ENCODE peak calls at places on chromosomes 4 and X, in nine cellular contexts. One of them, this sample, is unnamed.

GRCh38 chr4:95732061-95732460 is 107.8 kb upstream of the PDHA2 start:
- DNase-seq in NB4: no peak
- DNase-seq in NCI-H1105 treated with DMSO at 0.1 percent for 48 hours: no peak
- DNase-seq in kidney epithelial cell: peak
- DNase-seq in GM03348: no peak
- DNase-seq in HT1080: no peak
- DNase-seq in A673: peak
- DNase-seq in T-helper 1 cell: no peak
- DNase-seq in activated T-helper 9 cell treated with anti-CD3 and anti-CD28 coated beads, Interleukin-2, amount 50 U/mL, for 16 hours: no peak
- DNase-seq in this sample: peak

GRCh38 chr4:85055558-85055957 is 89.1 kb upstream of the WDFY3 start:
- DNase-seq in A673: no peak
- DNase-seq in GM03348: no peak
- DNase-seq in activated T-helper 9 cell treated with anti-CD3 and anti-CD28 coated beads, Interleukin-2, amount 50 U/mL, for 16 hours: no peak
- DNase-seq in NCI-H1105 treated with DMSO at 0.1 percent for 48 hours: no peak
- DNase-seq in NB4: no peak
- DNase-seq in kidney epithelial cell: no peak
- DNase-seq in HT1080: no peak
- DNase-seq in T-helper 1 cell: no peak
- DNase-seq in this sample: no peak

GRCh38 chrX:40543661-40544328 is 37.0 kb upstream of the ATP6AP2 start:
- DNase-seq in kidney epithelial cell: peak
- DNase-seq in GM03348: peak
- DNase-seq in HT1080: peak
- DNase-seq in A673: peak
- DNase-seq in T-helper 1 cell: peak
- DNase-seq in NCI-H1105 treated with DMSO at 0.1 percent for 48 hours: peak
- DNase-seq in activated T-helper 9 cell treated with anti-CD3 and anti-CD28 coated beads, Interleukin-2, amount 50 U/mL, for 16 hours: no peak
- DNase-seq in NB4: peak
- DNase-seq in this sample: peak

GRCh38 chr4:139403457-139403856 is 50.5 kb upstream of the RAB33B start:
- DNase-seq in GM03348: no peak
- DNase-seq in A673: peak
- DNase-seq in kidney epithelial cell: no peak
- DNase-seq in NB4: peak
- DNase-seq in HT1080: no peak
- DNase-seq in T-helper 1 cell: no peak
- DNase-seq in NCI-H1105 treated with DMSO at 0.1 percent for 48 hours: no peak
- DNase-seq in activated T-helper 9 cell treated with anti-CD3 and anti-CD28 coated beads, Interleukin-2, amount 50 U/mL, for 16 hours: no peak
- DNase-seq in this sample: peak

GRCh38 chr4:123749408-123749807 is 352.8 kb downstream of the SPRY1 start:
- DNase-seq in A673: no peak
- DNase-seq in activated T-helper 9 cell treated with anti-CD3 and anti-CD28 coated beads, Interleukin-2, amount 50 U/mL, for 16 hours: no peak
- DNase-seq in NCI-H1105 treated with DMSO at 0.1 percent for 48 hours: no peak
- DNase-seq in HT1080: no peak
- DNase-seq in kidney epithelial cell: no peak
- DNase-seq in NB4: no peak
- DNase-seq in T-helper 1 cell: no peak
- DNase-seq in GM03348: no peak
- DNase-seq in this sample: no peak

GRCh38 chr4:140130677-140131076 is 23.3 kb downstream of the MAML3 start:
- DNase-seq in NCI-H1105 treated with DMSO at 0.1 percent for 48 hours: no peak
- DNase-seq in A673: no peak
- DNase-seq in GM03348: peak
- DNase-seq in T-helper 1 cell: peak
- DNase-seq in kidney epithelial cell: no peak
- DNase-seq in activated T-helper 9 cell treated with anti-CD3 and anti-CD28 coated beads, Interleukin-2, amount 50 U/mL, for 16 hours: no peak
- DNase-seq in NB4: peak
- DNase-seq in HT1080: peak
- DNase-seq in this sample: no peak

GRCh38 chr4:168334053-168334452 is 15.5 kb upstream of the DDX60 start:
- DNase-seq in T-helper 1 cell: no peak
- DNase-seq in NB4: no peak
- DNase-seq in NCI-H1105 treated with DMSO at 0.1 percent for 48 hours: no peak
- DNase-seq in A673: no peak
- DNase-seq in activated T-helper 9 cell treated with anti-CD3 and anti-CD28 coated beads, Interleukin-2, amount 50 U/mL, for 16 hours: no peak
- DNase-seq in kidney epithelial cell: no peak
- DNase-seq in GM03348: no peak
- DNase-seq in HT1080: no peak
- DNase-seq in this sample: no peak

GRCh38 chr4:1783970-1784369 is 9.1 kb upstream of the FGFR3 start:
- DNase-seq in GM03348: no peak
- DNase-seq in A673: no peak
- DNase-seq in NB4: no peak
- DNase-seq in kidney epithelial cell: no peak
- DNase-seq in HT1080: no peak
- DNase-seq in T-helper 1 cell: no peak
- DNase-seq in activated T-helper 9 cell treated with anti-CD3 and anti-CD28 coated beads, Interleukin-2, amount 50 U/mL, for 16 hours: no peak
- DNase-seq in NCI-H1105 treated with DMSO at 0.1 percent for 48 hours: no peak
- DNase-seq in this sample: no peak

GRCh38 chrX:154457491-154458115 is 478 bp upstream of the PLXNA3 start:
- DNase-seq in A673: peak
- DNase-seq in NCI-H1105 treated with DMSO at 0.1 percent for 48 hours: peak
- DNase-seq in kidney epithelial cell: no peak
- DNase-seq in GM03348: peak
- DNase-seq in NB4: peak
- DNase-seq in HT1080: peak
- DNase-seq in T-helper 1 cell: peak
- DNase-seq in activated T-helper 9 cell treated with anti-CD3 and anti-CD28 coated beads, Interleukin-2, amount 50 U/mL, for 16 hours: peak
- DNase-seq in this sample: peak

GRCh38 chr4:142353149-142353738 is 492.9 kb downstream of the INPP4B start:
- DNase-seq in kidney epithelial cell: peak
- DNase-seq in A673: peak
- DNase-seq in T-helper 1 cell: peak
- DNase-seq in HT1080: peak
- DNase-seq in NCI-H1105 treated with DMSO at 0.1 percent for 48 hours: peak
- DNase-seq in activated T-helper 9 cell treated with anti-CD3 and anti-CD28 coated beads, Interleukin-2, amount 50 U/mL, for 16 hours: no peak
- DNase-seq in NB4: peak
- DNase-seq in GM03348: peak
- DNase-seq in this sample: peak

GRCh38 chrX:104347860-104348259 is 93.1 kb upstream of the ESX1 start:
- DNase-seq in activated T-helper 9 cell treated with anti-CD3 and anti-CD28 coated beads, Interleukin-2, amount 50 U/mL, for 16 hours: no peak
- DNase-seq in NCI-H1105 treated with DMSO at 0.1 percent for 48 hours: no peak
- DNase-seq in T-helper 1 cell: no peak
- DNase-seq in kidney epithelial cell: peak
- DNase-seq in GM03348: no peak
- DNase-seq in HT1080: no peak
- DNase-seq in NB4: no peak
- DNase-seq in A673: no peak
- DNase-seq in this sample: no peak

GRCh38 chr4:53861856-53862610 is 202.4 kb downstream of the CHIC2 start:
- DNase-seq in T-helper 1 cell: no peak
- DNase-seq in HT1080: peak
- DNase-seq in kidney epithelial cell: no peak
- DNase-seq in activated T-helper 9 cell treated with anti-CD3 and anti-CD28 coated beads, Interleukin-2, amount 50 U/mL, for 16 hours: no peak
- DNase-seq in A673: no peak
- DNase-seq in NCI-H1105 treated with DMSO at 0.1 percent for 48 hours: no peak
- DNase-seq in GM03348: peak
- DNase-seq in NB4: peak
- DNase-seq in this sample: peak

GRCh38 chr4:181006509-181007290 is 1236.5 kb upstream of the TENM3 start:
- DNase-seq in NB4: no peak
- DNase-seq in activated T-helper 9 cell treated with anti-CD3 and anti-CD28 coated beads, Interleukin-2, amount 50 U/mL, for 16 hours: no peak
- DNase-seq in HT1080: no peak
- DNase-seq in GM03348: peak
- DNase-seq in T-helper 1 cell: no peak
- DNase-seq in kidney epithelial cell: no peak
- DNase-seq in NCI-H1105 treated with DMSO at 0.1 percent for 48 hours: no peak
- DNase-seq in A673: peak
- DNase-seq in this sample: no peak

GRCh38 chrX:12843668-12844279 is 23.1 kb upstream of the TLR7 start:
- DNase-seq in HT1080: no peak
- DNase-seq in GM03348: no peak
- DNase-seq in T-helper 1 cell: peak
- DNase-seq in activated T-helper 9 cell treated with anti-CD3 and anti-CD28 coated beads, Interleukin-2, amount 50 U/mL, for 16 hours: no peak
- DNase-seq in NCI-H1105 treated with DMSO at 0.1 percent for 48 hours: no peak
- DNase-seq in NB4: no peak
- DNase-seq in A673: no peak
- DNase-seq in kidney epithelial cell: no peak
- DNase-seq in this sample: no peak

GRCh38 chrX:103253608-103254007 is 1.3 kb downstream of the TCEAL8 start:
- DNase-seq in kidney epithelial cell: no peak
- DNase-seq in A673: no peak
- DNase-seq in T-helper 1 cell: no peak
- DNase-seq in NB4: no peak
- DNase-seq in activated T-helper 9 cell treated with anti-CD3 and anti-CD28 coated beads, Interleukin-2, amount 50 U/mL, for 16 hours: no peak
- DNase-seq in HT1080: no peak
- DNase-seq in NCI-H1105 treated with DMSO at 0.1 percent for 48 hours: no peak
- DNase-seq in GM03348: peak
- DNase-seq in this sample: no peak

GRCh38 chrX:1874899-1875298 is 260.0 kb downstream of the ASMT start:
- DNase-seq in NB4: no peak
- DNase-seq in GM03348: no peak
- DNase-seq in HT1080: no peak
- DNase-seq in NCI-H1105 treated with DMSO at 0.1 percent for 48 hours: no peak
- DNase-seq in activated T-helper 9 cell treated with anti-CD3 and anti-CD28 coated beads, Interleukin-2, amount 50 U/mL, for 16 hours: no peak
- DNase-seq in A673: no peak
- DNase-seq in T-helper 1 cell: no peak
- DNase-seq in kidney epithelial cell: no peak
- DNase-seq in this sample: no peak

GRCh38 chr4:156594619-156595018 is 377.0 kb downstream of the PDGFC start:
- DNase-seq in HT1080: no peak
- DNase-seq in kidney epithelial cell: no peak
- DNase-seq in T-helper 1 cell: no peak
- DNase-seq in NCI-H1105 treated with DMSO at 0.1 percent for 48 hours: peak
- DNase-seq in activated T-helper 9 cell treated with anti-CD3 and anti-CD28 coated beads, Interleukin-2, amount 50 U/mL, for 16 hours: no peak
- DNase-seq in A673: peak
- DNase-seq in GM03348: no peak
- DNase-seq in NB4: no peak
- DNase-seq in this sample: peak

GRCh38 chr4:77123403-77123802 is 33.6 kb upstream of the CCNG2 start:
- DNase-seq in NCI-H1105 treated with DMSO at 0.1 percent for 48 hours: no peak
- DNase-seq in A673: no peak
- DNase-seq in activated T-helper 9 cell treated with anti-CD3 and anti-CD28 coated beads, Interleukin-2, amount 50 U/mL, for 16 hours: no peak
- DNase-seq in kidney epithelial cell: no peak
- DNase-seq in GM03348: no peak
- DNase-seq in HT1080: no peak
- DNase-seq in T-helper 1 cell: no peak
- DNase-seq in NB4: no peak
- DNase-seq in this sample: no peak

GRCh38 chrX:52271212-52271611 is 86.5 kb downstream of the MAGED4 start:
- DNase-seq in NB4: peak
- DNase-seq in GM03348: no peak
- DNase-seq in T-helper 1 cell: no peak
- DNase-seq in activated T-helper 9 cell treated with anti-CD3 and anti-CD28 coated beads, Interleukin-2, amount 50 U/mL, for 16 hours: no peak
- DNase-seq in HT1080: peak
- DNase-seq in kidney epithelial cell: no peak
- DNase-seq in NCI-H1105 treated with DMSO at 0.1 percent for 48 hours: no peak
- DNase-seq in A673: peak
- DNase-seq in this sample: peak

GRCh38 chrX:118499295-118499694 is 3.7 kb downstream of the DOCK11 start:
- DNase-seq in HT1080: no peak
- DNase-seq in activated T-helper 9 cell treated with anti-CD3 and anti-CD28 coated beads, Interleukin-2, amount 50 U/mL, for 16 hours: no peak
- DNase-seq in NB4: no peak
- DNase-seq in GM03348: no peak
- DNase-seq in kidney epithelial cell: no peak
- DNase-seq in NCI-H1105 treated with DMSO at 0.1 percent for 48 hours: no peak
- DNase-seq in T-helper 1 cell: no peak
- DNase-seq in A673: no peak
- DNase-seq in this sample: peak

GRCh38 chr4:112968456-112969159 is 80.8 kb upstream of the ANK2 start:
- DNase-seq in NCI-H1105 treated with DMSO at 0.1 percent for 48 hours: no peak
- DNase-seq in T-helper 1 cell: no peak
- DNase-seq in activated T-helper 9 cell treated with anti-CD3 and anti-CD28 coated beads, Interleukin-2, amount 50 U/mL, for 16 hours: no peak
- DNase-seq in HT1080: peak
- DNase-seq in A673: no peak
- DNase-seq in NB4: no peak
- DNase-seq in kidney epithelial cell: no peak
- DNase-seq in GM03348: peak
- DNase-seq in this sample: no peak

GRCh38 chr4:7168106-7168505 is 24.2 kb upstream of the SORCS2 start:
- DNase-seq in kidney epithelial cell: no peak
- DNase-seq in HT1080: no peak
- DNase-seq in activated T-helper 9 cell treated with anti-CD3 and anti-CD28 coated beads, Interleukin-2, amount 50 U/mL, for 16 hours: no peak
- DNase-seq in NB4: no peak
- DNase-seq in NCI-H1105 treated with DMSO at 0.1 percent for 48 hours: no peak
- DNase-seq in T-helper 1 cell: no peak
- DNase-seq in A673: no peak
- DNase-seq in GM03348: no peak
- DNase-seq in this sample: no peak

GRCh38 chrX:19721726-19722370 is 165.6 kb downstream of the SH3KBP1 start:
- DNase-seq in HT1080: no peak
- DNase-seq in GM03348: no peak
- DNase-seq in NB4: no peak
- DNase-seq in kidney epithelial cell: peak
- DNase-seq in A673: no peak
- DNase-seq in NCI-H1105 treated with DMSO at 0.1 percent for 48 hours: no peak
- DNase-seq in activated T-helper 9 cell treated with anti-CD3 and anti-CD28 coated beads, Interleukin-2, amount 50 U/mL, for 16 hours: no peak
- DNase-seq in T-helper 1 cell: no peak
- DNase-seq in this sample: no peak

This sample was measured in NCI-H69.